ENCODE peak calls at places on chromosomes 11 and 22, in seven cellular contexts. B is CD4-positive, CD25-positive, alpha-beta regulatory T cell; K is GM23248; T is ovary; N is thoracic aorta; A is PC-9; X is neuronal stem cell. P is an unnamed sample. For H3K4me1, the result is how much of the 10 kb centered on the place peaks cover.

GRCh38 chr11:1832989-1833365 is 1.8 kb upstream of the SYT8 start:
- DNase-seq in N (no peak), X (no peak), T (peak), A (no peak), K (no peak), B (no peak), P (no peak)

GRCh38 chr22:42716649-42717127 is 4.0 kb downstream of the A4GALT start:
- DNase-seq in B (no peak), A (no peak), N (no peak), X (no peak), K (no peak), T (no peak), P (no peak)

GRCh38 chr11:33089776-33090175 is 50.4 kb downstream of the TCP11L1 start:
- DNase-seq in N (no peak), B (no peak), T (no peak), K (peak), X (no peak), A (no peak), P (no peak)

GRCh38 chr11:129817282-129818051 is 1.8 kb downstream of the TMEM45B start:
- DNase-seq in T (no peak), A (no peak), X (no peak), N (no peak), K (no peak), B (no peak), P (peak)

GRCh38 chr11:12017865-12018453 is 9.5 kb upstream of the DKK3 start:
- DNase-seq in A (no peak), T (no peak), B (no peak), N (no peak), K (peak), X (no peak), P (no peak)

GRCh38 chr11:126392638-126393023 is 37.1 kb downstream of the ST3GAL4 start:
- DNase-seq in N (no peak), K (no peak), A (no peak), B (no peak), X (no peak), T (no peak), P (no peak)

GRCh38 chr22:19821523-19822300 is 33.0 kb downstream of the GNB1L start:
- DNase-seq in X (no peak), K (no peak), T (peak), N (no peak), A (no peak), B (no peak), P (no peak)

GRCh38 chr11:128598096-128598495 is 10.7 kb upstream of the ETS1 start:
- DNase-seq in K (no peak), N (no peak), B (no peak), T (no peak), X (no peak), A (no peak), P (no peak)

GRCh38 chr11:24642648-24643047 is 145.8 kb downstream of the LUZP2 start:
- DNase-seq in N (no peak), X (no peak), T (no peak), A (no peak), K (no peak), B (no peak), P (no peak)

GRCh38 chr11:16598906-16599305 is 139.5 kb upstream of the C11orf58 start:
- DNase-seq in X (no peak), T (no peak), N (no peak), K (no peak), B (no peak), A (no peak), P (no peak)

GRCh38 chr11:126817096-126817495 is 183.5 kb downstream of the KIRREL3 start:
- DNase-seq in N (no peak), B (no peak), K (peak), A (no peak), T (no peak), X (no peak), P (no peak)

GRCh38 chr11:71483689-71484088 is 30.7 kb downstream of the NADSYN1 start:
- DNase-seq in B (no peak), K (no peak), T (no peak), A (no peak), N (no peak), X (no peak), P (no peak)

GRCh38 chr11:95708681-95709080 is 80.9 kb downstream of the FAM76B start:
- DNase-seq in B (no peak), A (no peak), X (peak), K (no peak), N (no peak), T (no peak), P (no peak)

GRCh38 chr11:115958089-115959000 is 454.1 kb upstream of the CADM1 start:
- DNase-seq in A (no peak), N (no peak), K (no peak), T (no peak), B (no peak), X (no peak), P (no peak)

GRCh38 chr22:46196268-46196667 is 45.9 kb downstream of the PPARA start:
- DNase-seq in A (no peak), X (no peak), K (no peak), N (no peak), B (no peak), T (no peak), P (peak)

GRCh38 chr11:73468590-73469161 is 92.5 kb downstream of the RELT start:
- DNase-seq in B (no peak), A (no peak), K (no peak), X (no peak), T (no peak), N (no peak), P (no peak)

DNA sequence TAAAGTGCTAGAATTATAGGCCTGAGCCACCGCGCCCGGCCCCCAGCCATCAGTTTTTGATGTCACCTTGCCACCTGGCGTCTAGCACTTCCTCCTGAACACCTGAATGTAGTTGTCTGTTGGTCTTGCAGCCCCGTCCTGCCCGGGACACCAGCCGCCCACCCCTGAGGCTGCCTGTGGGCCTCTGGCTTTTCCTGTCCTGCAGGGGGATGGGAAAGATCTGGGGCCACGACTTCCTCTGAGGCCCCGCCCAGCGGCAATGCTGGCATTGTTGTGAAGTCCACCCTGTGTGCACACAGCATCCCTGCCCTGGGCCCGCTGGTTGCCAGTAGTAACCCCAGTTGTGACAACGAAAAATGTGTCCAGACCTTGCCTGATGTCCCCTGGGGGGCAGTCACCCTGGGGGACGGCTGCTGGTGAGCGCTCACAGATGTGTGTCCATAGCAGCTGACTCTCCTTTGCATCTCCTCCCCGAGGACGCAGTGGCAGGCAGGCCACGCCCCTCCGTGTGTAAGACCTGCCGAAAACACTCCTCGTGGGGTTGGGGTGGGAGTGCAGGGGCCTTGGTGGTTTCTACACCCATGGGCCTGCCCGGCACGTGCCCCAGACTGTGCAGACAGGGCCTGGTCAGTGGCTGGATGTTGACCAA is 6.7 kb downstream of the SELENOO start:
- DNase-seq in N (no peak), K (no peak), T (no peak), A (no peak), B (no peak), X (no peak), P (no peak)
- H3K27ac ChIP-seq in N (no peak), K (no peak), T (no peak), A (no peak), B (no peak), X (no peak), P (no peak)

GRCh38 chr11:62712413-62712812 is 4.9 kb downstream of the GNG3 start:
- DNase-seq in N (no peak), T (no peak), X (no peak), A (no peak), B (no peak), K (no peak), P (no peak)
- H3K4me1 ChIP-seq in N (under half), T (under half), X (under half), A (under half), B (under half), K (under half), P (under half)

GRCh38 chr11:46489668-46490560 is 98.3 kb upstream of the CHRM4 start:
- DNase-seq in N (no peak), B (peak), A (peak), T (no peak), K (peak), X (no peak), P (peak)

GRCh38 chr11:46490576-46491100 is 99.1 kb upstream of the CHRM4 start:
- DNase-seq in A (no peak), X (no peak), K (peak), B (no peak), N (no peak), T (no peak), P (no peak)

GRCh38 chr11:46493786-46494185 is 100.0 kb downstream of the AMBRA1 start:
- DNase-seq in T (no peak), X (no peak), K (no peak), A (no peak), B (no peak), N (no peak), P (no peak)

GRCh38 chr11:46491661-46492331 is 100.2 kb upstream of the CHRM4 start:
- DNase-seq in B (no peak), N (no peak), K (peak), X (no peak), A (no peak), T (no peak), P (no peak)

GRCh38 chr11:46492540-46492939 is 101.0 kb upstream of the CHRM4 start:
- DNase-seq in K (peak), T (no peak), A (no peak), X (no peak), N (no peak), B (no peak), P (peak)
- H3K27ac ChIP-seq in K (no peak), T (no peak), A (no peak), X (no peak), N (no peak), B (no peak), P (peak)

GRCh38 chr11:66123902-66124301 is 53.8 kb downstream of the PACS1 start:
- DNase-seq in K (no peak), T (no peak), A (no peak), B (no peak), X (no peak), N (no peak), P (peak)

GRCh38 chr11:66124564-66124963 is 54.5 kb downstream of the PACS1 start:
- DNase-seq in B (no peak), N (no peak), T (no peak), X (no peak), K (peak), A (peak), P (no peak)

GRCh38 chr11:66121453-66121852 is 51.4 kb downstream of the PACS1 start:
- DNase-seq in A (no peak), N (no peak), X (no peak), T (no peak), K (no peak), B (no peak), P (no peak)

GRCh38 chr11:66126808-66127555 is 56.9 kb downstream of the PACS1 start:
- DNase-seq in B (peak), T (peak), K (peak), A (peak), N (peak), X (no peak), P (peak)

GRCh38 chr11:66126064-66126463 is 56.0 kb downstream of the PACS1 start:
- DNase-seq in T (no peak), B (peak), N (no peak), X (no peak), K (no peak), A (no peak), P (no peak)
- H3K4me1 ChIP-seq in T (under half), B (under half), N (under half), X (under half), K (under half), A (under half), P (under half)

DNA sequence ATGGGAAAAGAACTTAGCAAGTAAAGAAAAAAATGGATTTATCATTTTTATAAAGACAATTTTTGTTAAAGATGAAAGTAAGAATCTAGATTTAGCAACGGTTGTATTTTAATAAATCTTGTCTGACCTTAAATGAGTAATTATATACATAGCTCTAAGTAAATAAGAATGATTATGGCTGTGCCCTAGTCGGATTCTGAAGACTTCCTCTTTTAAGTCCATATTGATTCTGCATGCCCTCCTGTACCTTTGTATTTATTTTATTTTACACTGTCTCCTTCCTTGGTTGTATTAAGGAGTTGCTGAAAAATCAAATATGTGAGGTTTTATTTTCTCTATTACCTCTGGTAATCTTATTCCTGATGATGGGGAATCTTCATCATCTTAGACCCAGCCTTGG is 7.2 kb downstream of the RBX1 start:
- DNase-seq in X (no peak), A (no peak), B (no peak), K (no peak), N (no peak), T (no peak), P (no peak)
- H3K27ac ChIP-seq in X (no peak), A (no peak), B (no peak), K (no peak), N (no peak), T (no peak), P (no peak)